ENCODE peak calls at places on chromosomes 13 and 19, in seven cellular contexts. M, S, K, P, D, N and T are unnamed samples.

GRCh38 chr19:47109541-47110375 is 3.8 kb downstream of the ZC3H4 start:
- DNase-seq in M (no peak), S (peak), K (no peak), P (peak), D (no peak), N (no peak), T (no peak)

GRCh38 chr19:31039151-31039550 is 310.1 kb downstream of the TSHZ3 start:
- DNase-seq in M (no peak), S (no peak), K (no peak), P (no peak), D (no peak), N (no peak), T (no peak)

GRCh38 chr13:96796234-96796633 is 198.0 kb downstream of the OXGR1 start:
- DNase-seq in M (no peak), S (no peak), K (no peak), P (no peak), D (no peak), N (no peak), T (no peak)

GRCh38 chr13:41200126-41200525 is 5.8 kb upstream of the KBTBD7 start:
- DNase-seq in M (no peak), S (peak), K (no peak), P (no peak), D (no peak), N (no peak), T (peak)

GRCh38 chr13:100694722-100695644 is 20.4 kb upstream of the TMTC4 start:
- DNase-seq in M (peak), S (peak), K (no peak), P (no peak), D (no peak), N (peak), T (peak)

GRCh38 chr19:54448037-54448773 is 794 bp upstream of the LENG8 start:
- DNase-seq in M (peak), S (peak), K (no peak), P (peak), D (no peak), N (peak), T (peak)

GRCh38 chr19:46610413-46610775 is 9.3 kb downstream of the CALM3 start:
- DNase-seq in M (no peak), S (no peak), K (no peak), P (no peak), D (no peak), N (no peak), T (no peak)

GRCh38 chr13:73079359-73079758 is 20.6 kb downstream of the KLF5 start:
- DNase-seq in M (no peak), S (no peak), K (no peak), P (no peak), D (no peak), N (no peak), T (no peak)

GRCh38 chr13:107642841-107643240 is 572.5 kb downstream of the LIG4 start:
- DNase-seq in M (no peak), S (no peak), K (no peak), P (no peak), D (no peak), N (no peak), T (no peak)

GRCh38 chr19:4326837-4327251 is 11.8 kb downstream of the STAP2 start:
- DNase-seq in M (peak), S (no peak), K (no peak), P (no peak), D (no peak), N (no peak), T (no peak)

GRCh38 chr19:46478356-46478986 is 7.1 kb upstream of the PNMA8A start:
- DNase-seq in M (peak), S (peak), K (no peak), P (no peak), D (no peak), N (no peak), T (no peak)